ENCODE peak calls at places on chromosomes 13 and 19, in six cellular contexts. Z is IMR-90, Y is A549, F is GM12878, D is HepG2, K is K562. U is an unnamed sample.

GRCh38 chr13:66612983-66613382 is 617.2 kb downstream of the PCDH9 start:
- DNase-seq in Y (no peak), F (no peak), Z (no peak), D (no peak), K (no peak), U (no peak)

GRCh38 chr19:46393456-46394397 is 19.6 kb downstream of the CCDC8 start:
- DNase-seq in F (no peak), Z (no peak), D (no peak), K (peak), Y (no peak), U (no peak)

GRCh38 chr19:7987084-7987768 is 18.2 kb downstream of the ELAVL1 start:
- DNase-seq in F (no peak), Y (no peak), D (no peak), Z (no peak), K (no peak), U (no peak)

GRCh38 chr13:110771194-110771593 is 57.7 kb downstream of the ING1 start:
- DNase-seq in K (no peak), Z (peak), Y (peak), F (no peak), D (no peak), U (no peak)

GRCh38 chr13:22014469-22014868 is 343.6 kb downstream of the FGF9 start:
- DNase-seq in D (no peak), F (no peak), K (no peak), Y (peak), Z (no peak), U (no peak)

GRCh38 chr13:61880576-61881283 is 465.1 kb upstream of the PCDH20 start:
- DNase-seq in Y (peak), K (peak), D (peak), F (no peak), Z (peak), U (peak)

GRCh38 chr13:114064516-114065140 is 67.8 kb downstream of the RASA3 start:
- DNase-seq in Z (peak), K (peak), D (no peak), F (no peak), Y (peak), U (no peak)

GRCh38 chr13:41004875-41005693 is 14.0 kb downstream of the ELF1 start:
- DNase-seq in Z (no peak), F (peak), Y (no peak), D (no peak), K (no peak), U (no peak)

GRCh38 chr19:47735131-47735530 is 10.2 kb upstream of the NOP53 start:
- DNase-seq in Z (no peak), Y (no peak), D (no peak), K (no peak), F (no peak), U (no peak)

GRCh38 chr13:22357132-22357531 is 686.3 kb downstream of the FGF9 start:
- DNase-seq in D (no peak), K (no peak), F (no peak), Z (no peak), Y (no peak), U (no peak)

GRCh38 chr19:1027953-1028902 is 1.8 kb downstream of the CNN2 start:
- DNase-seq in D (peak), F (no peak), Y (peak), K (peak), Z (peak), U (no peak)
- TF ChIP-seq BHLHE40 in D (no peak), F (no peak), Y (no peak), K (no peak), Z (no peak), U (no peak)

GRCh38 chr13:50631041-50631440 is 212.5 kb downstream of the DLEU7 start:
- DNase-seq in Y (no peak), D (no peak), K (no peak), F (no peak), Z (no peak), U (no peak)
- TF ChIP-seq BHLHE40 in Y (no peak), D (no peak), K (no peak), F (no peak), Z (no peak), U (no peak)

GRCh38 chr13:106138620-106139019 is 396.8 kb downstream of the EFNB2 start:
- DNase-seq in D (no peak), Y (no peak), Z (no peak), F (no peak), K (no peak), U (no peak)
- TF ChIP-seq BHLHE40 in D (no peak), Y (no peak), Z (no peak), F (no peak), K (no peak), U (no peak)

GRCh38 chr13:47672982-47673670 is 327.9 kb downstream of the SUCLA2 start:
- DNase-seq in Y (no peak), F (no peak), K (no peak), D (no peak), Z (peak), U (no peak)
- TF ChIP-seq BHLHE40 in Y (no peak), F (no peak), K (no peak), D (no peak), Z (no peak), U (no peak)

GRCh38 chr19:35991731-35992450 is 3.1 kb upstream of the SDHAF1 start:
- DNase-seq in Y (no peak), K (no peak), Z (no peak), F (no peak), D (no peak), U (no peak)

GRCh38 chr19:35990771-35991730 is 3.9 kb upstream of the SDHAF1 start:
- DNase-seq in D (peak), Z (no peak), F (no peak), K (no peak), Y (no peak), U (no peak)

GRCh38 chr19:35994868-35995654 is at the start of gene SDHAF1:
- DNase-seq in Y (peak), F (peak), D (peak), K (peak), Z (peak), U (peak)

GRCh38 chr19:35995655-35995993 is 636 bp downstream of the SDHAF1 start:
- DNase-seq in D (peak), K (peak), Z (peak), F (no peak), Y (peak), U (peak)

DNA sequence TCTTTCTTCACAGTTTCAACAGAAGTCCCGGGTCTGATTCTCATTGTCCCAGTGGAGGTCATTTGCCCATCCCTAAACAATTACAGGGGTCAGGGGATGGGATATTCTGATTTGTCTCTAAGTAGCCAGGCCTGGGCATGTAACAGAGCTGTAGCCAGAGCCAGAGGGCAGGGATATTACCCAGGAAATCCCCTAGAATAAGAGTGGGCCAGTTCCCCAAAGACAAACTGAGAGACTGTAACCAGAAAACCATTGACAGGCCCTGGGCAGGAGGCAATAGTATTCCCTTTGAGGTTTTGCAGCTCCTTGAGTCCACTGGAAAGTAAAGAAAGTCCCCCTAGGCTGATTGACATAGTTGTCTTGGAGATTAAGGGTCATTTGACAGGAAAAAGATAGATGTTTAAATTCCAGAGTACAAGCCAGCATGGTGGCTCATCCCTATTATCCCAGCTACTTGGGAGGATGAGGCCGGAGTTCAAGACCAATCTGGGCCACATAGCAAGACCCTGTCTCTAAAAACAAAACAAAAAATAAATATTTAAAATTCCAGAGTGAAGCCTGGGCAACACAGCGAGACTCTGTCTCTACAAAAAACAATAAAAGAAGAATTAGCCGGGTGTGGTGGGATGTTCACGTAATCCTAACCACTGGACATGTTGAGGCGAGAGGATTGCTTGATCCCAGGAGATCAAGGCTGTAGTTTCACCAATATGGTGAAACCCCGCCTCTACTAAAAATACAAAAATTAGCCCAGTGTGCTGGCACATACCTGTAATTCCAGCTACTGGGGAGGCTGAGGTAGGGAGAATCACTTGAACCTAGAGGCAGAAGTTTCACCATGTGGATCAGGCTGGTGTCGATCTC is 1.9 kb upstream of the SDHAF1 start:
- DNase-seq in Y (no peak), D (no peak), K (no peak), F (no peak), Z (no peak), U (no peak)
- TF ChIP-seq BHLHE40 in Y (no peak), D (no peak), K (no peak), F (no peak), Z (no peak), U (no peak)

GRCh38 chr13:27432180-27432579 is 7.8 kb downstream of the GTF3A start:
- DNase-seq in Y (no peak), F (no peak), K (no peak), Z (no peak), D (no peak), U (no peak)
- TF ChIP-seq BHLHE40 in Y (no peak), F (no peak), K (no peak), Z (no peak), D (no peak), U (no peak)